ENCODE peak calls at places on chromosomes 6 and 20, in eight cellular contexts. J, A, N, U, E, B, P and Y are unnamed samples.

GRCh38 chr20:52614036-52614863 is 357.9 kb upstream of the TSHZ2 start:
- DNase-seq in U (no peak), E (peak), B (no peak), A (no peak), P (no peak), J (no peak), N (no peak), Y (no peak)

GRCh38 chr6:156985309-156985708 is 208.1 kb downstream of the ARID1B start:
- DNase-seq in J (no peak), E (no peak), U (no peak), P (no peak), B (no peak), A (no peak), N (no peak), Y (no peak)

GRCh38 chr20:34953960-34954359 is 1.6 kb downstream of the GSS start:
- DNase-seq in N (no peak), U (no peak), A (no peak), J (no peak), E (no peak), B (no peak), P (no peak), Y (no peak)

GRCh38 chr6:24738732-24739131 is 19.8 kb upstream of the C6orf62 start:
- DNase-seq in E (peak), B (no peak), U (no peak), P (no peak), J (no peak), N (no peak), A (no peak), Y (no peak)

GRCh38 chr6:27541212-27541931 is 68.5 kb upstream of the ZNF184 start:
- DNase-seq in P (peak), U (no peak), B (no peak), J (no peak), A (no peak), E (peak), N (peak), Y (no peak)

GRCh38 chr20:19392344-19393140 is 180.1 kb downstream of the SLC24A3 start:
- DNase-seq in U (no peak), J (no peak), E (no peak), P (no peak), A (no peak), B (no peak), N (no peak), Y (no peak)

GRCh38 chr6:37218501-37218900 is 39.1 kb upstream of the TBC1D22B start:
- DNase-seq in A (no peak), E (no peak), P (no peak), N (no peak), J (no peak), U (no peak), B (no peak), Y (no peak)

GRCh38 chr6:125222531-125223455 is 69.2 kb downstream of the TPD52L1 start:
- DNase-seq in N (no peak), P (peak), A (no peak), J (no peak), B (no peak), U (no peak), E (no peak), Y (no peak)

GRCh38 chr20:41276317-41276751 is 41.2 kb downstream of the ZHX3 start:
- DNase-seq in P (no peak), A (no peak), E (no peak), J (no peak), B (no peak), U (no peak), N (no peak), Y (no peak)

GRCh38 chr20:5788385-5788895 is 38.2 kb downstream of the SHLD1 start:
- DNase-seq in J (peak), B (peak), A (peak), U (peak), P (peak), N (peak), E (peak), Y (no peak)

GRCh38 chr6:35305117-35305516 is 7.5 kb downstream of the DEF6 start:
- DNase-seq in J (no peak), E (no peak), U (no peak), N (no peak), B (no peak), A (no peak), P (peak), Y (no peak)

GRCh38 chr6:8108759-8109539 is 6.6 kb upstream of the EEF1E1 start:
- DNase-seq in J (no peak), U (no peak), B (no peak), N (no peak), P (no peak), A (no peak), E (no peak), Y (peak)
- H3K27ac ChIP-seq in J (no peak), U (no peak), B (no peak), N (no peak), P (peak), A (no peak), E (peak), Y (no peak)

GRCh38 chr6:52663935-52664184 is 7.1 kb upstream of the TMEM14A start:
- DNase-seq in A (no peak), E (no peak), P (no peak), B (no peak), U (no peak), J (no peak), N (no peak), Y (no peak)
- TF ChIP-seq CTCF in A (no peak), E (no peak), P (no peak), B (no peak), U (no peak), J (no peak), N (no peak), Y (peak)

GRCh38 chr20:54713727-54714126 is 238.3 kb downstream of the DOK5 start:
- DNase-seq in A (no peak), P (no peak), B (no peak), N (no peak), J (no peak), E (no peak), U (no peak), Y (no peak)
- TF ChIP-seq POLR2A in A (no peak), P (no peak), B (no peak), N (no peak), J (no peak), E (no peak), U (no peak), Y (no peak)

DNA sequence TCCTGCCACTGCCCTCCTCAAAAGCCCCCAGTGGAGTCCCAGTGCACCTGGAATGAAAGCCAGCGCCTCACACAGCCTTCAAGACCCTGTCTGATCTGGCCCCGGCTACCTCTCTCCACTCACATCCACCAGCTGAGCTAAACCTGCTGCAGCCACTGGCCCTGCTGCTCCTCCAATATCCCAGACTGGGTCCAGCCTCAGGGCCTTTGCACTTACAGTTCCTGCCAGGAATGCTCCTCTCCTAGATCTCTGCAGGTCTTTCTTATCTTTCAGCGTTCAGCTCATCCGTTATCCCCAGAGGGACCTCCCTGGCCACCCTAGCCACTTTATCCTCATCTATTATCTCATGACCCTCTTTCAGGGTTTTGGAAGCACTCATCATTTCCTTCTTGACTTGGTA is 68.8 kb downstream of the KCNB1 start:
- DNase-seq in J (no peak), P (no peak), U (no peak), E (no peak), B (no peak), A (no peak), N (no peak), Y (no peak)
- H3K27ac ChIP-seq in J (peak), P (no peak), U (no peak), E (no peak), B (no peak), A (no peak), N (no peak), Y (peak)

GRCh38 chr6:16338577-16339262 is 100.3 kb downstream of the GMPR start:
- DNase-seq in U (peak), B (peak), E (peak), N (no peak), P (peak), J (peak), A (peak), Y (no peak)

GRCh38 chr6:16337280-16337975 is 99.0 kb downstream of the GMPR start:
- DNase-seq in E (peak), A (peak), P (no peak), U (peak), B (peak), N (no peak), J (peak), Y (peak)

GRCh38 chr6:16334671-16335070 is 96.3 kb downstream of the GMPR start:
- DNase-seq in J (peak), A (no peak), N (no peak), E (no peak), B (peak), U (peak), P (peak), Y (no peak)

GRCh38 chr6:16335176-16335575 is 96.8 kb downstream of the GMPR start:
- DNase-seq in N (no peak), A (no peak), J (no peak), B (no peak), E (no peak), U (no peak), P (no peak), Y (no peak)

DNA sequence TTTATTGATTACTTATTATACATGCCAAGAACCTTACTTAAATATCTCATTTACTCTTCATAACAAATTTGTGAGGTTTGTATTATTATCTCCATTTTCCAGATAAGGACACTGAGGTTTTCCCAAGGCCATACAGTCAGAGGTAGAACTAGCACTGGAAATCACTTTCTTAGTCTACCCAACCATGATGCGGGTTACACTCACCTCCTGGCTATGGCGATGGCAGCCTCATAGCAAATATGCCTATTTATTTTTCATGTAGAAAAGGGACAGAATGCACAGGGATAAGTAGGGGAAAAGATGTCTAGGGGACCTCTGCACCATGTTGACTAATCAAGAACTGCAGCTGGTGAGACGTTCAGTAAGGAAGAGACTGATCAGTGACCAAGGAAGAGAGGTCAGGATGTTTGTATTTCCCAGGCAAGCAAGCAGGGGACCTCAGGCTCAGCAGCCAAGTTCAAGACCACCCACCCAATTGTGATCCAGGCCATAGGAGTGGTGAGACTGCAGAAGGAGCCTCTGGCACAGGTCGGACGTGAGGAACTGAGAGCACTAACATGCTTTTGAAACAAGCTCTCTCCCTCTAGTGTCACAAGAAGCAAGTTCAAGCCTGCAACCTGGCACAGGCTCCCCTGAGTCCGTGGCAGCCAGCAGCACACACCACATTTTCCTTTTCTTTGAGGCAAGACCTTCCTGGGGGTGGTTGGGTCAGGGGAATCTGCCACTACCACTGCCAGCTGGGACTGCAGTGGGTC is 97.8 kb downstream of the GMPR start:
- DNase-seq in N (no peak), J (no peak), E (peak), U (no peak), P (no peak), B (no peak), A (no peak), Y (no peak)
- TF ChIP-seq CTCF in N (peak), J (no peak), E (no peak), U (no peak), P (no peak), B (no peak), A (no peak), Y (no peak)